ENCODE peak calls at places on chromosomes 5 and 9, in ten cellular contexts. E is suprapubic skin; C is caudate nucleus; Y is heart left ventricle; H is mesenchymal stem cell; I is CD8-positive, alpha-beta memory T cell; K is tibial nerve; Z is coronary artery; J is brain microvascular endothelial cell; U is A549. D is an unnamed sample.

GRCh38 chr9:71630371-71630770 is 137.9 kb downstream of the CEMIP2 start:
- DNase-seq in E (no peak), Z (no peak), C (no peak), Y (no peak), H (no peak), J (no peak), I (no peak), U (no peak), K (no peak), D (no peak)

GRCh38 chr9:123678878-123679329 is 251.0 kb downstream of the DENND1A start:
- DNase-seq in C (no peak), J (no peak), Y (no peak), E (no peak), Z (no peak), K (no peak), H (peak), I (no peak), U (no peak), D (no peak)

GRCh38 chr9:124767830-124768229 is 3.3 kb downstream of the NR6A1 start:
- DNase-seq in H (no peak), C (no peak), I (no peak), Y (no peak), K (no peak), E (no peak), J (no peak), U (no peak), Z (no peak), D (no peak)

GRCh38 chr5:123582570-123583293 is 70.8 kb downstream of the CSNK1G3 start:
- DNase-seq in Z (no peak), Y (no peak), K (no peak), J (peak), E (no peak), U (no peak), H (no peak), C (no peak), I (no peak), D (no peak)

GRCh38 chr5:156678484-156678883 is 171.6 kb upstream of the PPP1R2B start:
- DNase-seq in Y (no peak), Z (no peak), C (no peak), E (no peak), H (no peak), I (no peak), K (no peak), U (peak), J (no peak), D (no peak)

GRCh38 chr9:83981126-83981871 is 694 bp downstream of the RMI1 start:
- DNase-seq in Z (no peak), J (peak), U (peak), Y (peak), E (no peak), I (no peak), H (peak), C (no peak), K (no peak), D (no peak)

GRCh38 chr5:124665035-124665434 is 81.4 kb downstream of the ZNF608 start:
- DNase-seq in I (no peak), Z (no peak), E (no peak), K (no peak), C (no peak), Y (no peak), J (no peak), H (no peak), U (no peak), D (no peak)

GRCh38 chr5:43661102-43661501 is 58.1 kb downstream of the NNT start:
- DNase-seq in Y (no peak), Z (no peak), K (no peak), I (no peak), C (no peak), J (peak), H (peak), U (peak), E (no peak), D (no peak)

GRCh38 chr5:59416441-59416840 is 477.1 kb downstream of the PDE4D start:
- DNase-seq in J (no peak), C (no peak), Z (no peak), I (no peak), U (peak), K (no peak), H (peak), E (no peak), Y (no peak), D (no peak)

GRCh38 chr5:128695791-128696520 is 157.9 kb upstream of the FBN2 start:
- DNase-seq in E (no peak), K (no peak), C (no peak), J (no peak), Y (no peak), U (no peak), H (peak), I (no peak), Z (no peak), D (no peak)

GRCh38 chr9:70569070-70569772 is 154.8 kb upstream of the KLF9 start:
- DNase-seq in H (peak), U (no peak), I (no peak), Z (no peak), Y (no peak), C (no peak), J (no peak), K (no peak), E (no peak), D (no peak)

GRCh38 chr9:76912631-76913275 is 6.8 kb upstream of the PRUNE2 start:
- DNase-seq in Y (no peak), K (no peak), J (peak), E (no peak), H (peak), Z (no peak), I (no peak), U (no peak), C (no peak), D (no peak)

GRCh38 chr9:15332939-15333338 is 25.9 kb upstream of the TTC39B start:
- DNase-seq in K (no peak), Y (no peak), C (no peak), I (no peak), J (no peak), H (no peak), Z (no peak), E (no peak), U (peak), D (no peak)
- H3K27ac ChIP-seq in K (no peak), Y (no peak), C (no peak), I (no peak), J (no peak), H (no peak), Z (no peak), E (no peak), U (peak), D (no peak)

GRCh38 chr9:112917987-112918362 is 27.3 kb upstream of the SLC46A2 start:
- DNase-seq in C (no peak), J (no peak), E (no peak), Z (no peak), U (no peak), I (no peak), H (no peak), Y (no peak), K (no peak), D (no peak)

GRCh38 chr9:112913326-112913725 is 22.6 kb upstream of the SLC46A2 start:
- DNase-seq in U (no peak), C (no peak), H (no peak), Z (no peak), J (no peak), Y (no peak), K (no peak), I (no peak), E (no peak), D (no peak)

GRCh38 chr9:112914524-112914923 is 23.8 kb upstream of the SLC46A2 start:
- DNase-seq in Z (no peak), U (no peak), E (no peak), K (no peak), J (no peak), C (no peak), Y (no peak), H (no peak), I (no peak), D (no peak)

GRCh38 chr9:112921549-112921948 is 30.9 kb upstream of the SLC46A2 start:
- DNase-seq in C (no peak), H (peak), J (peak), Z (no peak), Y (no peak), I (no peak), E (no peak), K (no peak), U (peak), D (no peak)

DNA sequence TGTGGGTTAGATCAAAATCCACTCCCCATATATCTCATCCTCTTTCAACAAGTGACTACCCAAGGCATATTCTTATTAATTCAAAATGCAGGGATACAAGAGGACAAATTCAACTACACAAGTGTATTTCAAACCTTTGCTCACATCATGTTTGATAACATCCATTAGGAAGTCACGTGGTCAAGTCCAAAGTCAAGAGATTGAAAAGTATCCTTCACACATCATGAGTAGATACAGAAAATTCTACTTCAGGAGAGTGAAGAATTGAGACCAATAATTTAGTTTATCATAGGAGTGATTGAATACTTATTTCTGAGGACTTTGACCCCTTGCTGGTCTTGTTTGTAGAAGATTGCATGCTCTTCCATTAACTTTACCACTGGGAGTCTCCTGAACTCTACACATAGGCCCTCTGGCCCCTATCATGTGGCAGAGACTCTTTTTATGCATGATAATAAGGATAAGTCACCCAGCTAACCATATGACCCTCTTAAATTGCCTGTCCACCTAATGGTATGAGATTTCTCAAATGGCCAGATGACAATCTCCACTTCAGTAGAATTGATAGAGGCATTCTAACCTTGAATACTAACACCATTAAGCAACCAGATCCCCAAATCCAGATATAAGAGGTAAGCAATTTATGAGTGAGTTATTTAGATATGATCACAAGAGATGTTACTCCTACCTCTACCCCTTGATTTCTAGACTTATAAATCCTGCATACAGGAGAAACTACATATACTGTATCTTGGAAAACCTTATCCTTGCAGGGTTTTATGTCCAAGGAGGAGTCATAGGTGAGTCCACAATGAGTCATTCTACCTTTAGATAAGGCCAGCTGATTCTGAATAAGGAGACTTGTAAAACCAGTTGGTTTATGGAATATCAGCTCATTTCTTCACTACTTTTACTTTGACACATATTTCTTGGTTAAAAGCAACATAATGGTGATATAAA is 26.6 kb upstream of the SLC46A2 start:
- DNase-seq in I (no peak), H (no peak), J (no peak), E (no peak), Y (no peak), U (no peak), C (no peak), Z (no peak), K (no peak), D (no peak)
- H3K27ac ChIP-seq in I (no peak), H (no peak), J (no peak), E (no peak), Y (no peak), U (no peak), C (no peak), Z (no peak), K (no peak), D (no peak)

GRCh38 chr9:5596173-5596572 is 32.7 kb upstream of the RIC1 start:
- DNase-seq in U (no peak), Z (no peak), H (no peak), C (no peak), J (no peak), K (no peak), I (no peak), E (no peak), Y (no peak), D (no peak)

GRCh38 chr9:5592904-5593303 is 36.0 kb upstream of the RIC1 start:
- DNase-seq in K (no peak), C (no peak), J (no peak), E (no peak), Z (no peak), U (no peak), Y (no peak), I (no peak), H (no peak), D (no peak)

GRCh38 chr9:5592231-5592630 is 36.7 kb upstream of the RIC1 start:
- DNase-seq in K (no peak), U (no peak), H (no peak), C (no peak), I (no peak), Y (no peak), E (no peak), J (no peak), Z (no peak), D (no peak)

GRCh38 chr9:5593904-5594303 is 35.0 kb upstream of the RIC1 start:
- DNase-seq in H (no peak), U (no peak), K (no peak), Y (no peak), E (no peak), Z (no peak), C (no peak), J (no peak), I (no peak), D (no peak)
- H3K27ac ChIP-seq in H (no peak), U (no peak), K (no peak), Y (no peak), E (no peak), Z (no peak), C (no peak), J (no peak), I (no peak), D (no peak)

GRCh38 chr9:109745335-109746283 is 34.4 kb upstream of the PALM2AKAP2 start:
- DNase-seq in H (peak), E (no peak), C (no peak), Z (peak), U (no peak), I (no peak), K (peak), Y (peak), J (no peak), D (no peak)
- H3K27ac ChIP-seq in H (no peak), E (no peak), C (peak), Z (peak), U (no peak), I (no peak), K (no peak), Y (peak), J (no peak), D (no peak)

GRCh38 chr5:119354522-119355243 is 1.1 kb upstream of the TNFAIP8 start:
- DNase-seq in U (no peak), K (no peak), E (no peak), Y (no peak), J (no peak), I (no peak), C (no peak), Z (no peak), H (no peak), D (no peak)

GRCh38 chr5:119356384-119357188 is 767 bp downstream of the TNFAIP8 start:
- DNase-seq in J (no peak), Y (no peak), K (no peak), C (no peak), U (no peak), E (no peak), I (no peak), Z (no peak), H (no peak), D (no peak)

GRCh38 chr5:119355244-119355635 is 579 bp upstream of the TNFAIP8 start:
- DNase-seq in J (no peak), U (no peak), E (no peak), K (no peak), I (no peak), C (no peak), Z (no peak), Y (no peak), H (no peak), D (no peak)

GRCh38 chr5:119357309-119357708 is 1.5 kb downstream of the TNFAIP8 start:
- DNase-seq in I (no peak), Z (no peak), C (no peak), E (no peak), K (no peak), Y (no peak), H (no peak), U (no peak), J (no peak), D (no peak)

DNA sequence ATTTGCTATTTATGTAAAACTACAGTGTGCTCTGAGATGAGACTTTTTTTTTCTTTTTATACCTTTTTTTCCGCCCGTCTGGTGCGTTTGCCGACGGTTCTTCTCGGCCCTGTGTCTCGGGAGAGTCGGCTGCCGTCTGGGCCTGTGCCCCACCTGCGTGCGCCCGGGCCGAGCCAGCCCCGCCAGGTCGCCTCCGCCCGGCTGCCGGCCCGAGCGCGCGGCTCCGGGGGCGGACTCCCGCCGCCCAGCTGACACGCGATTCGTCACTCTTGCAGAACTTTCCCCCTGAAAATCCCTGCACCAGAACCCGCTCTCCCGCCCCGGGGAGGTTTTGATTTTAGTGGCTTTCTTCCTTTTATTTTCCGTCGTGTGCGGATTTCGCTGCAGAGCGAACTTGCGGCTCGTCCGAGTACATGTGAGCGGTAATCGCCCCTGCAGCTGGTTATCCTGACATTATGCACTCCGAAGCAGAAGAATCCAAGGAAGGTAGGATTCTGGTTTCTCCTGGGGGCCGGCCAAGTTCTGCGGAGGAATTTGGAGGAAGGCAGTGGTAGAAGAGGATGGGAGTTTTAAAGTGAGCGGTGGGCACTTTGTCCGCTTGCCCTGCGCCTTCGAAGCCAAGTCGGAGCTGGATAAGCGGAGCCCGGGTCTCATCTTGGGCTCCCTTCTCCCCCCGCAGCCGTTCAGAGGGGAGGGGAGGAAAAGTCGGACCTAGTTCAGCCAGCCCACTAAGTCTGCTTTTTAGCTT is at the start of gene TNFAIP8:
- DNase-seq in U (no peak), Z (peak), H (peak), K (peak), E (no peak), C (peak), Y (peak), J (peak), I (peak), D (peak)
- H3K27ac ChIP-seq in U (no peak), Z (peak), H (peak), K (peak), E (peak), C (peak), Y (no peak), J (peak), I (peak), D (peak)

DNA sequence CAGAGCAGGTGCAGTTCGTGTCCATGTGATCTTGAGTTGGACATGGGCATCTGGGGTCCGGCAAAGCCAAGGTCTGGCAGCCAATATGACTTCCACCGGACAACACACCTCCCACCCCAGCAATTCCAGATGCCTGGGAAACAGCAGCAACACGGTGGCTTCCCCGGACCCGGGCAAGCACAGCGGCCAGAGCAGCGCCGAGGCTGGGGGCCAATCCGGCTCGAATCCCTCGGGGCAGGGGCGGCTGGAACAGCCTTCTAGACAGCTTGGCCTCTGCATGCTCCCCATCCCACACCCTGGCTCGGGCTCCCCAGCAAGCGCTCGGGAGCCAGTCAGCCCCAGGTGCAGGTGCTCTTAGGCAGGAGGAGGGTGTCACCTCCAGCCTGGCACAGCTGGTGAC is 28.0 kb downstream of the DBH start:
- DNase-seq in E (no peak), Z (no peak), Y (no peak), H (no peak), K (no peak), U (no peak), J (no peak), I (no peak), C (no peak), D (no peak)
- H3K27ac ChIP-seq in E (no peak), Z (no peak), Y (no peak), H (no peak), K (no peak), U (no peak), J (no peak), I (no peak), C (no peak), D (no peak)